ENCODE peak calls at places on chromosome 7, in five cellular contexts. One of them, this sample, is unnamed.

GRCh38 chr7:117269417-117269816 is 53.4 kb downstream of the WNT2 start:
- DNase-seq in GM06990: no peak
- DNase-seq in posterior cingulate gyrus: no peak
- DNase-seq in fibroblast of pulmonary artery: peak
- DNase-seq in RWPE1: peak
- DNase-seq in this sample: peak

GRCh38 chr7:143892527-143893300 is 9.3 kb downstream of the TCAF1 start:
- DNase-seq in fibroblast of pulmonary artery: peak
- DNase-seq in RWPE1: no peak
- DNase-seq in posterior cingulate gyrus: no peak
- DNase-seq in GM06990: no peak
- DNase-seq in this sample: peak

GRCh38 chr7:68823996-68824780 is 774.1 kb upstream of the AUTS2 start:
- DNase-seq in GM06990: no peak
- DNase-seq in fibroblast of pulmonary artery: peak
- DNase-seq in posterior cingulate gyrus: no peak
- DNase-seq in RWPE1: no peak
- DNase-seq in this sample: no peak

GRCh38 chr7:46680147-46680546 is 759.1 kb upstream of the IGFBP3 start:
- DNase-seq in fibroblast of pulmonary artery: no peak
- DNase-seq in RWPE1: no peak
- DNase-seq in GM06990: no peak
- DNase-seq in posterior cingulate gyrus: no peak
- DNase-seq in this sample: no peak

GRCh38 chr7:152059311-152059710 is 33.8 kb downstream of the GALNT11 start:
- DNase-seq in GM06990: no peak
- DNase-seq in RWPE1: no peak
- DNase-seq in fibroblast of pulmonary artery: no peak
- DNase-seq in posterior cingulate gyrus: no peak
- DNase-seq in this sample: no peak

GRCh38 chr7:142375710-142376313 is 118.0 kb upstream of the PRSS58 start:
- DNase-seq in fibroblast of pulmonary artery: no peak
- DNase-seq in GM06990: no peak
- DNase-seq in posterior cingulate gyrus: no peak
- DNase-seq in RWPE1: peak
- DNase-seq in this sample: peak

GRCh38 chr7:148116195-148116594 is 474.4 kb upstream of the C7orf33 start:
- DNase-seq in GM06990: no peak
- DNase-seq in posterior cingulate gyrus: no peak
- DNase-seq in fibroblast of pulmonary artery: no peak
- DNase-seq in RWPE1: no peak
- DNase-seq in this sample: no peak

GRCh38 chr7:138257459-138258193 is 181.4 kb downstream of the AKR1D1 start:
- DNase-seq in fibroblast of pulmonary artery: peak
- DNase-seq in GM06990: no peak
- DNase-seq in posterior cingulate gyrus: no peak
- DNase-seq in RWPE1: no peak
- DNase-seq in this sample: peak

GRCh38 chr7:12025246-12025645 is 185.8 kb upstream of the TMEM106B start:
- DNase-seq in GM06990: no peak
- DNase-seq in posterior cingulate gyrus: no peak
- DNase-seq in fibroblast of pulmonary artery: no peak
- DNase-seq in RWPE1: no peak
- DNase-seq in this sample: peak

GRCh38 chr7:37784015-37784414 is 64.4 kb upstream of the NME8 start:
- DNase-seq in GM06990: peak
- DNase-seq in fibroblast of pulmonary artery: no peak
- DNase-seq in RWPE1: no peak
- DNase-seq in posterior cingulate gyrus: no peak
- DNase-seq in this sample: no peak

GRCh38 chr7:71015260-71015900 is 116.6 kb upstream of the GALNT17 start:
- DNase-seq in GM06990: no peak
- DNase-seq in fibroblast of pulmonary artery: no peak
- DNase-seq in RWPE1: no peak
- DNase-seq in posterior cingulate gyrus: no peak
- DNase-seq in this sample: no peak

GRCh38 chr7:150903627-150904026 is 51.3 kb downstream of the AOC1 start:
- DNase-seq in GM06990: no peak
- DNase-seq in posterior cingulate gyrus: peak
- DNase-seq in fibroblast of pulmonary artery: peak
- DNase-seq in RWPE1: peak
- DNase-seq in this sample: peak

GRCh38 chr7:139358541-139359365 is 941 bp upstream of the LUC7L2 start:
- DNase-seq in GM06990: peak
- DNase-seq in fibroblast of pulmonary artery: peak
- DNase-seq in posterior cingulate gyrus: no peak
- DNase-seq in RWPE1: peak
- DNase-seq in this sample: peak

GRCh38 chr7:148153611-148154010 is 437.0 kb upstream of the C7orf33 start:
- DNase-seq in GM06990: no peak
- DNase-seq in fibroblast of pulmonary artery: peak
- DNase-seq in posterior cingulate gyrus: no peak
- DNase-seq in RWPE1: no peak
- DNase-seq in this sample: no peak

GRCh38 chr7:127253289-127254162 is 785 bp upstream of the GRM8 start:
- DNase-seq in RWPE1: peak
- DNase-seq in fibroblast of pulmonary artery: peak
- DNase-seq in GM06990: peak
- DNase-seq in posterior cingulate gyrus: peak
- DNase-seq in this sample: peak

GRCh38 chr7:23468721-23469149 is 1.6 kb downstream of the IGF2BP3 start:
- DNase-seq in GM06990: no peak
- DNase-seq in posterior cingulate gyrus: no peak
- DNase-seq in fibroblast of pulmonary artery: no peak
- DNase-seq in RWPE1: no peak
- DNase-seq in this sample: no peak

GRCh38 chr7:131648491-131648890 is 92.1 kb upstream of the PODXL start:
- DNase-seq in posterior cingulate gyrus: no peak
- DNase-seq in RWPE1: no peak
- DNase-seq in fibroblast of pulmonary artery: no peak
- DNase-seq in GM06990: no peak
- DNase-seq in this sample: no peak

GRCh38 chr7:6650086-6650485 is 13.0 kb downstream of the ZNF316 start:
- DNase-seq in posterior cingulate gyrus: no peak
- DNase-seq in RWPE1: no peak
- DNase-seq in GM06990: no peak
- DNase-seq in fibroblast of pulmonary artery: no peak
- DNase-seq in this sample: no peak

GRCh38 chr7:150329331-150330106 is 6.2 kb upstream of the ACTR3C start:
- DNase-seq in posterior cingulate gyrus: peak
- DNase-seq in RWPE1: no peak
- DNase-seq in GM06990: no peak
- DNase-seq in fibroblast of pulmonary artery: no peak
- DNase-seq in this sample: no peak

GRCh38 chr7:42661312-42661711 is 250.6 kb downstream of the C7orf25 start:
- DNase-seq in GM06990: no peak
- DNase-seq in RWPE1: peak
- DNase-seq in fibroblast of pulmonary artery: peak
- DNase-seq in posterior cingulate gyrus: no peak
- DNase-seq in this sample: peak

GRCh38 chr7:156475666-156476065 is 164.9 kb upstream of the RNF32 start:
- DNase-seq in posterior cingulate gyrus: peak
- DNase-seq in fibroblast of pulmonary artery: peak
- DNase-seq in GM06990: no peak
- DNase-seq in RWPE1: peak
- DNase-seq in this sample: peak

GRCh38 chr7:105277341-105277740 is 111.4 kb downstream of the SRPK2 start:
- DNase-seq in fibroblast of pulmonary artery: peak
- DNase-seq in posterior cingulate gyrus: no peak
- DNase-seq in GM06990: no peak
- DNase-seq in RWPE1: peak
- DNase-seq in this sample: peak

GRCh38 chr7:156620246-156620775 is 20.3 kb upstream of the RNF32 start:
- DNase-seq in fibroblast of pulmonary artery: no peak
- DNase-seq in posterior cingulate gyrus: no peak
- DNase-seq in GM06990: no peak
- DNase-seq in RWPE1: no peak
- DNase-seq in this sample: no peak

This sample was measured in PC-3.